ENCODE peak calls at places on chromosomes 2 and 18, in six cellular contexts. R is mucosa of gallbladder; P is AG10803; W is CD4-positive, alpha-beta T cell; V is activated CD8-positive, alpha-beta memory T cell treated with anti-CD3 and anti-CD28 coated beads, Interleukin-2, amount 50 U/mL, for 48 hours; Y is naive thymus-derived CD4-positive, alpha-beta T cell. D is an unnamed sample.

GRCh38 chr18:616380-616995 is 19.7 kb downstream of the CLUL1 start:
- DNase-seq in R (no peak), P (peak; percentile 61), W (no peak), V (no peak), Y (no peak), D (no peak)

GRCh38 chr2:198863655-198864054 is 594.1 kb downstream of the SATB2 start:
- DNase-seq in R (no peak), P (peak; percentile 21), W (no peak), V (no peak), Y (no peak), D (no peak)

GRCh38 chr18:45896991-45897390 is 70.1 kb downstream of the EPG5 start:
- DNase-seq in R (no peak), P (no peak), W (no peak), V (no peak), Y (no peak), D (no peak)

GRCh38 chr2:195360242-195360641 is 296.8 kb upstream of the SLC39A10 start:
- DNase-seq in R (no peak), P (no peak), W (no peak), V (no peak), Y (no peak), D (no peak)

GRCh38 chr18:28167835-28168349 is 9.0 kb downstream of the CDH2 start:
- DNase-seq in R (no peak), P (no peak), W (no peak), V (no peak), Y (no peak), D (no peak)

GRCh38 chr2:27653397-27653796 is 10.0 kb downstream of the SUPT7L start:
- DNase-seq in R (no peak), P (no peak), W (no peak), V (no peak), Y (no peak), D (no peak)

GRCh38 chr2:223114170-223114569 is 62.2 kb downstream of the KCNE4 start:
- DNase-seq in R (no peak), P (no peak), W (no peak), V (no peak), Y (no peak), D (no peak)

GRCh38 chr2:28676153-28676835 is 75.3 kb upstream of the PPP1CB start:
- DNase-seq in R (no peak), P (no peak), W (no peak), V (no peak), Y (no peak), D (no peak)

GRCh38 chr2:25310965-25311865 is 30.5 kb downstream of the DNMT3A start:
- DNase-seq in R (peak; percentile 83), P (no peak), W (no peak), V (no peak), Y (no peak), D (no peak)

GRCh38 chr2:232351686-232352510 is 26.7 kb upstream of the ALPP start:
- DNase-seq in R (no peak), P (no peak), W (no peak), V (no peak), Y (no peak), D (no peak)

GRCh38 chr2:231050018-231050901 is 6.4 kb upstream of the PSMD1 start:
- DNase-seq in R (peak; percentile 92), P (peak; percentile 17), W (no peak), V (no peak), Y (no peak), D (no peak)

GRCh38 chr18:74898965-74899364 is 301.3 kb downstream of the ZNF407 start:
- DNase-seq in R (no peak), P (peak; percentile 19), W (no peak), V (no peak), Y (no peak), D (no peak)

GRCh38 chr2:228690681-228691080 is 509.2 kb upstream of the SPHKAP start:
- DNase-seq in R (no peak), P (no peak), W (no peak), V (no peak), Y (no peak), D (no peak)

GRCh38 chr18:55097406-55098170 is 138.3 kb upstream of the CCDC68 start:
- DNase-seq in R (no peak), P (peak; percentile 91), W (no peak), V (no peak), Y (no peak), D (no peak)

GRCh38 chr18:26526128-26526965 is 22.0 kb downstream of the KCTD1 start:
- DNase-seq in R (no peak), P (peak; percentile 21), W (no peak), V (no peak), Y (no peak), D (no peak)

GRCh38 chr2:238855891-238856580 is 8.2 kb downstream of the TWIST2 start:
- DNase-seq in R (no peak), P (no peak), W (no peak), V (no peak), Y (no peak), D (peak; percentile 58)

GRCh38 chr2:127577973-127578372 is 42.5 kb downstream of the MYO7B start:
- DNase-seq in R (no peak), P (no peak), W (no peak), V (peak; percentile 40), Y (no peak), D (peak; percentile 43)

GRCh38 chr2:163641986-163642385 is 93.8 kb downstream of the FIGN start:
- DNase-seq in R (no peak), P (peak; percentile 19), W (no peak), V (no peak), Y (no peak), D (no peak)

GRCh38 chr2:88760819-88761598 is 69.5 kb downstream of the RPIA start:
- DNase-seq in R (no peak), P (no peak), W (no peak), V (no peak), Y (no peak), D (no peak)

GRCh38 chr2:8692783-8693768 is 11.2 kb downstream of the ID2 start:
- DNase-seq in R (peak; percentile 50), P (no peak), W (no peak), V (peak; percentile 81), Y (no peak), D (no peak)

GRCh38 chr2:42096869-42097591 is 49.2 kb downstream of the PKDCC start:
- DNase-seq in R (no peak), P (peak; percentile 57), W (no peak), V (no peak), Y (no peak), D (no peak)

GRCh38 chr2:120941571-120941970 is 205.9 kb downstream of the GLI2 start:
- DNase-seq in R (no peak), P (no peak), W (no peak), V (no peak), Y (no peak), D (no peak)

GRCh38 chr2:102399499-102400141 is 23.3 kb upstream of the IL18RAP start:
- DNase-seq in R (no peak), P (no peak), W (no peak), V (no peak), Y (no peak), D (no peak)

GRCh38 chr2:133097666-133098065 is 427.7 kb upstream of the LYPD1 start:
- DNase-seq in R (no peak), P (peak; percentile 12), W (no peak), V (no peak), Y (no peak), D (no peak)

GRCh38 chr2:234494361-234495075 is 2.4 kb downstream of the ARL4C start:
- DNase-seq in R (no peak), P (peak; percentile 56), W (peak; percentile 26), V (no peak), Y (no peak), D (no peak)

GRCh38 chr2:118221952-118222594 is 133.8 kb downstream of the INSIG2 start:
- DNase-seq in R (peak; percentile 47), P (peak; percentile 84), W (peak; percentile 8), V (no peak), Y (no peak), D (no peak)

GRCh38 chr18:23077493-23078256 is 57.6 kb upstream of the CABLES1 start:
- DNase-seq in R (peak; percentile 24), P (no peak), W (no peak), V (no peak), Y (no peak), D (no peak)

GRCh38 chr2:39127973-39128372 is 7.1 kb upstream of the SOS1 start:
- DNase-seq in R (no peak), P (peak; percentile 55), W (peak; percentile 47), V (peak; percentile 67), Y (no peak), D (no peak)

GRCh38 chr18:66328280-66328947 is 275.5 kb downstream of the CDH19 start:
- DNase-seq in R (no peak), P (no peak), W (no peak), V (no peak), Y (no peak), D (no peak)

GRCh38 chr2:121746071-121746578 is 9.3 kb upstream of the TSN start:
- DNase-seq in R (no peak), P (no peak), W (no peak), V (peak; percentile 61), Y (no peak), D (no peak)

GRCh38 chr2:192194065-192194865 is 468 bp downstream of the TMEFF2 start:
- DNase-seq in R (no peak), P (peak; percentile 7), W (no peak), V (peak; percentile 67), Y (peak; percentile 12), D (peak; percentile 70)

GRCh38 chr2:118019821-118020220 is 6.0 kb upstream of the CCDC93 start:
- DNase-seq in R (no peak), P (no peak), W (no peak), V (no peak), Y (no peak), D (no peak)

GRCh38 chr2:62578837-62579640 is 73.0 kb upstream of the TMEM17 start:
- DNase-seq in R (peak; percentile 60), P (peak; percentile 93), W (no peak), V (no peak), Y (no peak), D (no peak)

GRCh38 chr2:3198119-3198518 is 179.5 kb downstream of the EIPR1 start:
- DNase-seq in R (no peak), P (no peak), W (no peak), V (no peak), Y (no peak), D (no peak)

GRCh38 chr2:210199186-210199765 is 26.0 kb downstream of the ACADL start:
- DNase-seq in R (no peak), P (peak; percentile 25), W (no peak), V (no peak), Y (no peak), D (no peak)

GRCh38 chr2:120607996-120608395 is 127.7 kb upstream of the GLI2 start:
- DNase-seq in R (no peak), P (no peak), W (no peak), V (no peak), Y (no peak), D (no peak)

GRCh38 chr2:88603146-88603545 is 24.1 kb downstream of the EIF2AK3 start:
- DNase-seq in R (no peak), P (peak; percentile 48), W (no peak), V (no peak), Y (no peak), D (no peak)

GRCh38 chr18:10702196-10702595 is 176.4 kb downstream of the NAPG start:
- DNase-seq in R (no peak), P (no peak), W (no peak), V (no peak), Y (no peak), D (no peak)

GRCh38 chr2:96342085-96342484 is 6.5 kb downstream of the NCAPH start:
- DNase-seq in R (peak; percentile 78), P (peak; percentile 49), W (peak; percentile 36), V (no peak), Y (no peak), D (no peak)